ENCODE peak calls at places on chromosome 22, in four cellular contexts. D is ascending aorta, K is cardiac fibroblast, W is gastrocnemius medialis. R is an unnamed sample.

GRCh38 chr22:38943181-38943580 is 14.2 kb upstream of the APOBEC3A start:
- DNase-seq in D (no peak), K (no peak), W (no peak), R (no peak)

GRCh38 chr22:30694638-30695350 is at the start of gene OSBP2:
- DNase-seq in D (no peak), K (no peak), W (no peak), R (peak; percentile 30)

GRCh38 chr22:39317756-39318506 is 1.5 kb downstream of the RPL3 start:
- DNase-seq in D (no peak), K (peak; percentile 67), W (no peak), R (no peak)

GRCh38 chr22:33570110-33570509 is 350.2 kb downstream of the LARGE1 start:
- DNase-seq in D (no peak), K (no peak), W (no peak), R (no peak)

GRCh38 chr22:30586414-30586813 is 5.3 kb downstream of the PES1 start:
- DNase-seq in D (no peak), K (no peak), W (no peak), R (no peak)

GRCh38 chr22:23281406-23282088 is 101.2 kb downstream of the BCR start:
- DNase-seq in D (peak; percentile 59), K (peak; percentile 82), W (peak; percentile 62), R (peak; percentile 85)

GRCh38 chr22:42717197-42717967 is 3.3 kb downstream of the A4GALT start:
- DNase-seq in D (no peak), K (peak; percentile 29), W (no peak), R (peak; percentile 72)

GRCh38 chr22:31140746-31141145 is 438 bp upstream of the PLA2G3 start:
- DNase-seq in D (no peak), K (no peak), W (no peak), R (no peak)

GRCh38 chr22:36773935-36774334 is 2.0 kb downstream of the IFT27 start:
- DNase-seq in D (no peak), K (peak; percentile 59), W (no peak), R (no peak)

GRCh38 chr22:37282385-37282677 is at the start of gene CYTH4:
- DNase-seq in D (peak; percentile 58), K (no peak), W (no peak), R (no peak)

GRCh38 chr22:39547587-39547947 is 15.0 kb upstream of the RPS19BP1 start:
- DNase-seq in D (no peak), K (no peak), W (no peak), R (no peak)

GRCh38 chr22:39170825-39171622 is 18.5 kb upstream of the CBX7 start:
- DNase-seq in D (no peak), K (peak; percentile 75), W (peak; percentile 48), R (peak; percentile 86)

GRCh38 chr22:39405346-39406085 is 5.9 kb downstream of the TAB1 start:
- DNase-seq in D (no peak), K (peak; percentile 80), W (no peak), R (peak; percentile 34)

GRCh38 chr22:21687685-21688259 is 22.0 kb downstream of the PPIL2 start:
- DNase-seq in D (no peak), K (no peak), W (no peak), R (no peak)

GRCh38 chr22:31160328-31160978 is 471 bp downstream of the RNF185 start:
- DNase-seq in D (no peak), K (peak; percentile 21), W (no peak), R (no peak)

GRCh38 chr22:36853407-36854099 is 7.3 kb upstream of the NCF4 start:
- DNase-seq in D (no peak), K (peak; percentile 60), W (peak; percentile 11), R (peak; percentile 37)

GRCh38 chr22:44147821-44148574 is 32.7 kb upstream of the PARVG start:
- DNase-seq in D (no peak), K (peak; percentile 18), W (no peak), R (no peak)

GRCh38 chr22:37175414-37176144 is 12.5 kb downstream of the C1QTNF6 start:
- DNase-seq in D (no peak), K (peak; percentile 34), W (no peak), R (peak; percentile 9)

GRCh38 chr22:37892566-37893338 is 13.3 kb upstream of the MICALL1 start:
- DNase-seq in D (no peak), K (peak; percentile 38), W (no peak), R (peak; percentile 52)

GRCh38 chr22:44407404-44408226 is 90.4 kb downstream of the RTL6 start:
- DNase-seq in D (no peak), K (no peak), W (no peak), R (no peak)

GRCh38 chr22:37254867-37255233 is 10.8 kb upstream of the RAC2 start:
- DNase-seq in D (no peak), K (peak; percentile 77), W (no peak), R (no peak)

GRCh38 chr22:44330727-44331660 is 18.2 kb upstream of the SHISAL1 start:
- DNase-seq in D (no peak), K (no peak), W (no peak), R (no peak)

GRCh38 chr22:32801001-32801435 is 487 bp upstream of the TIMP3 start:
- DNase-seq in D (no peak), K (no peak), W (no peak), R (no peak)

GRCh38 chr22:38935023-38935422 is 22.4 kb upstream of the APOBEC3A start:
- DNase-seq in D (no peak), K (no peak), W (peak; percentile 44), R (no peak)

GRCh38 chr22:33476716-33477115 is 418.5 kb upstream of the SYN3 start:
- DNase-seq in D (no peak), K (no peak), W (no peak), R (no peak)

GRCh38 chr22:43587574-43587973 is 175.8 kb downstream of the MPPED1 start:
- DNase-seq in D (no peak), K (no peak), W (no peak), R (no peak)

GRCh38 chr22:47963660-47964059 is 1201.2 kb downstream of the TBC1D22A start:
- DNase-seq in D (no peak), K (no peak), W (no peak), R (no peak)

GRCh38 chr22:37777122-37777687 is 30.5 kb upstream of the GCAT start:
- DNase-seq in D (no peak), K (peak; percentile 53), W (peak; percentile 48), R (no peak)

GRCh38 chr22:44821741-44822425 is 69.5 kb downstream of the ARHGAP8 start:
- DNase-seq in D (no peak), K (no peak), W (no peak), R (no peak)

GRCh38 chr22:36433318-36434231 is 45.8 kb upstream of the MYH9 start:
- DNase-seq in D (no peak), K (no peak), W (no peak), R (no peak)

GRCh38 chr22:44088976-44089570 is 65.0 kb downstream of the PARVB start:
- DNase-seq in D (no peak), K (peak; percentile 17), W (peak; percentile 79), R (no peak)

DNA sequence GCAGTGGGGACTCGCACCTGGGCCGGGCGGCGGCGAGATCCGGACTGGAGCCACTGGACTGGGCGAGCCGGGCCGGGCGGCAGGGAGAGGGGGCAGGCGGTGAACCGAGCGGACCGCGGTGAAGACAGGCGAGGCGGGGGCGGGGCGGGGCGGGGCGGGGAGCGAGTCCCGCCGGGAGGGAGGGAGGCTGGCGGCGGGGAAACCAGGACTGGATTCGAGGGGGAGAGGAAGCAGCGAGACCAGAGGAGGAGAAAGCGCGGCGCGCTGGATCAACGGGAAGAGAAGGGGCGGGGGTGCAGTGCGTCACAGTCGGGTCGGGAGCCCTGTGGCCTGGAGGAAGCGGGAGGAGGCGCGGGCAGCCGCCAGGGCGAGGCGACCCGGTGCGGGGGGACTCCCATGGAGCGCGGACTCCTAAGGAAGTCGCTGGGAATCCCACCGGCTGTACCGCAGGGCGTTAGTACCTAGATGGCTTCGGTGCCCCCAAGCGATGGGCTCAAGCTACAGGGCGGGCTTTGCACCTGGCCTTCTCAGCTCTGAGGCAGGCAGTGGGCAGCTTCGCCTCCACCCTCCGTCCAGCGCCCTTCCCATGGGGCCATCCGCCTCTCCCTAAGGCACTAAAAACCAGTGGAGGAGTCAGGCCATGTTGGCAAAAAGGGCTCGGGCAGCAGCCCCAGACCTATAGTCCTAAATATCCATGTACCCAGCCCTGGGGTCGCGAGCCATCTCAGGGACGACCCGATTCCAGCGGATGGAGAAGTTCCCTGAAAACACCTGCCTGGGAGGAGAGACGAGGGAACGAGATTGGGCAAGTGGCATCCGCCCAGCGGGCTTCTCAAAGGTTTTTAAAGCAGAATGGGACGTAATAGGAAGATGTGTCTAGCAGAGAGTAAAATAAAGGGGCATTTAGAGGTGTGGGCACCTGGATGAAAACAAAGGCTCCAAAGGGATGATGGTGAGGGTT is at the start of gene TMEM121B:
- DNase-seq in D (no peak), K (peak; percentile 46), W (peak; percentile 36), R (no peak)
- H3K4me3 ChIP-seq in D (peak within 1 kb of the TSS; percentile 67), K (peak within 1 kb of the TSS; percentile 35), W (peak within 1 kb of the TSS; percentile 59), R (peak within 1 kb of the TSS; percentile 20)

DNA sequence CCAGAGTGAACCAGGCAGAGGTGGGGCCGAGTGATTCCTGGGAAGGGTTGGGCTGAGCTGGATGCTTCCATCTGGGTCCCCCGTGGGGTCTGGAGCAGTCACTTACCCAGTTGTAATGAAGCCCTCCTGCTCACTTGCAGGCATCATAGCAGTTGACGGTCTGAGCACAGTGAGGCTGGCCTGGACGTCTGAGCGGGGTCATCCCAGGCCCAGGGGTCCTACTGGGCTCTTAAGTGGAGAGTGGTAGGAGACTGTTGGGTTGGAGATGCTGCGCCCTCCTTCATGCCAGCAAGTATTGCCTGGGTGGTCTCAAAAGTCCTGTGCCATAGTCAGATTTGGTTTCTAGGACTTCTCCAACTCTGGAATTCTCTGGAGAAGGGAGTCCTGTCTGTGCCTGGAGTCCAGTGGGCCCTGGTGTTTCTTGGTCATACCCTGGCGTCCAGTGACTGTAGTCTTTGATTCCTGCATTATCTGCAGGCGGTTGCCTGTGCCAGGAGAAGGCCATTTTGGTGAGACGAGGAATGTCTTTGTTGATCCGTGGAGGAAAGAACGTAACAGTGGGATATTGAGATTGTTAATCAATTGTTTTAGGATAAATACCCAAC is 82.3 kb downstream of the TBC1D22A start:
- DNase-seq in D (no peak), K (no peak), W (no peak), R (no peak)
- H3K4me3 ChIP-seq in D (peak overlapping the region; percentile 47), K (no peak overlapping the region), W (peak overlapping the region; percentile 14), R (peak overlapping the region; percentile 25)

GRCh38 chr22:46058591-46059519 is 81.9 kb upstream of the WNT7B start:
- DNase-seq in D (peak; percentile 8), K (no peak), W (no peak), R (peak; percentile 37)

GRCh38 chr22:46057206-46057605 is 80.2 kb upstream of the WNT7B start:
- DNase-seq in D (peak; percentile 1), K (no peak), W (no peak), R (peak; percentile 61)

GRCh38 chr22:46055851-46056168 is 78.8 kb upstream of the WNT7B start:
- DNase-seq in D (no peak), K (no peak), W (no peak), R (no peak)

GRCh38 chr22:46056169-46057041 is 79.4 kb upstream of the WNT7B start:
- DNase-seq in D (peak; percentile 10), K (no peak), W (no peak), R (peak; percentile 58)

GRCh38 chr22:46057762-46058420 is 80.9 kb upstream of the WNT7B start:
- DNase-seq in D (peak; percentile 29), K (peak; percentile 45), W (no peak), R (peak; percentile 51)
- H3K4me3 ChIP-seq in D (peak overlapping the region; percentile 85), K (peak overlapping the region; percentile 35), W (peak overlapping the region; percentile 73), R (peak overlapping the region; percentile 65)

GRCh38 chr22:49655168-49655812 is 172.4 kb downstream of the BRD1 start:
- DNase-seq in D (no peak), K (no peak), W (no peak), R (no peak)

GRCh38 chr22:49657275-49657973 is 170.2 kb downstream of the BRD1 start:
- DNase-seq in D (no peak), K (no peak), W (peak; percentile 38), R (peak; percentile 79)

GRCh38 chr22:49658902-49659280 is 168.8 kb downstream of the BRD1 start:
- DNase-seq in D (no peak), K (no peak), W (no peak), R (no peak)

GRCh38 chr22:49657974-49658550 is 169.6 kb downstream of the BRD1 start:
- DNase-seq in D (no peak), K (no peak), W (no peak), R (no peak)

GRCh38 chr22:49656291-49656851 is 171.3 kb downstream of the BRD1 start:
- DNase-seq in D (no peak), K (no peak), W (no peak), R (no peak)
- H3K4me3 ChIP-seq in D (peak overlapping the region; percentile 63), K (no peak overlapping the region), W (peak overlapping the region; percentile 58), R (peak overlapping the region; percentile 33)